ENCODE peak calls at places on chromosomes 1 and 21, in ten cellular contexts. T, Y, N, C, F, V, O, K, R and A are unnamed samples.
A peak's percentile ranks its signal among the peaks of the same experiment; 100 is the strongest.

GRCh38 chr1:115239148-115239820 is 98.8 kb downstream of the NGF start:
- DNase-seq in O (no peak), T (peak; percentile 40), V (no peak), K (peak; percentile 72), Y (peak; percentile 57), N (no peak), R (peak; percentile 76), F (no peak), C (no peak), A (no peak)

GRCh38 chr1:224592636-224593579 is 23.2 kb upstream of the CNIH3 start:
- DNase-seq in N (no peak), F (no peak), C (no peak), Y (peak; percentile 94), T (peak; percentile 69), O (no peak), K (peak; percentile 76), V (peak; percentile 60), R (peak; percentile 88), A (peak; percentile 23)

GRCh38 chr1:154840557-154841176 is 29.4 kb downstream of the KCNN3 start:
- DNase-seq in O (no peak), N (no peak), R (peak; percentile 26), V (no peak), T (no peak), F (no peak), C (no peak), Y (no peak), K (peak; percentile 45), A (no peak)

GRCh38 chr21:36385909-36386642 is 884 bp downstream of the CHAF1B start:
- DNase-seq in V (no peak), R (peak; percentile 11), O (no peak), T (no peak), Y (no peak), C (no peak), N (no peak), K (peak; percentile 16), F (no peak), A (no peak)

GRCh38 chr1:27074175-27074780 is 61.6 kb upstream of the TENT5B start:
- DNase-seq in K (peak; percentile 26), N (no peak), O (no peak), Y (no peak), F (no peak), T (peak; percentile 44), V (no peak), R (peak; percentile 12), C (no peak), A (no peak)

GRCh38 chr1:41462680-41463004 is 21.8 kb downstream of the EDN2 start:
- DNase-seq in R (no peak), C (no peak), F (no peak), V (no peak), T (no peak), Y (no peak), O (no peak), K (no peak), N (no peak), A (no peak)

GRCh38 chr21:39125752-39126485 is 57.3 kb downstream of the PSMG1 start:
- DNase-seq in T (peak; percentile 67), Y (peak; percentile 72), R (peak; percentile 78), C (no peak), O (no peak), N (no peak), K (peak; percentile 80), F (peak; percentile 30), V (no peak), A (no peak)

GRCh38 chr1:155134858-155135415 is 715 bp upstream of the SLC50A1 start:
- DNase-seq in R (peak; percentile 97), T (peak; percentile 92), Y (peak; percentile 95), C (no peak), K (peak; percentile 91), F (peak; percentile 23), V (peak; percentile 97), N (peak; percentile 31), O (peak; percentile 75), A (no peak)

GRCh38 chr1:162939035-162939434 is 78.1 kb upstream of the CCDC190 start:
- DNase-seq in Y (no peak), R (no peak), N (no peak), F (no peak), T (no peak), O (no peak), V (no peak), C (no peak), K (no peak), A (no peak)

GRCh38 chr1:27102134-27102706 is 52.7 kb downstream of the SLC9A1 start:
- DNase-seq in Y (no peak), K (no peak), C (no peak), V (no peak), R (no peak), T (no peak), F (no peak), O (no peak), N (no peak), A (no peak)

GRCh38 chr21:44337941-44338895 is 972 bp downstream of the CFAP410 start:
- DNase-seq in T (peak; percentile 67), Y (peak; percentile 47), O (peak; percentile 63), V (peak; percentile 96), C (no peak), N (no peak), K (peak; percentile 69), F (peak; percentile 51), R (peak; percentile 47), A (peak; percentile 38)

GRCh38 chr1:91684599-91685196 is 184.0 kb downstream of the CDC7 start:
- DNase-seq in N (no peak), V (no peak), R (peak; percentile 50), F (peak; percentile 21), C (no peak), K (peak; percentile 57), O (no peak), T (no peak), Y (peak; percentile 42), A (peak; percentile 38)

GRCh38 chr21:35102488-35103407 is 53.6 kb upstream of the RUNX1 start:
- DNase-seq in O (no peak), V (no peak), C (no peak), R (peak; percentile 33), Y (peak; percentile 16), N (no peak), T (no peak), K (no peak), F (peak; percentile 51), A (peak; percentile 3)

GRCh38 chr1:31663622-31664452 is 19.2 kb upstream of the PEF1 start:
- DNase-seq in N (peak; percentile 26), K (peak; percentile 86), C (peak; percentile 16), T (peak; percentile 83), V (no peak), R (peak; percentile 22), F (peak; percentile 57), Y (peak; percentile 24), O (peak; percentile 86), A (peak; percentile 62)

GRCh38 chr1:2949966-2950925 is 71.0 kb upstream of the ACTRT2 start:
- DNase-seq in O (no peak), T (no peak), F (no peak), K (no peak), N (no peak), C (no peak), V (no peak), R (no peak), Y (no peak), A (no peak)

GRCh38 chr1:32200226-32201010 is at the start of gene CCDC28B:
- DNase-seq in F (peak; percentile 69), O (peak; percentile 57), N (peak; percentile 49), R (peak; percentile 81), T (peak; percentile 79), K (peak; percentile 82), V (no peak), Y (peak; percentile 74), C (peak; percentile 43), A (peak; percentile 62)

GRCh38 chr1:2311184-2312032 is 79.9 kb downstream of the MORN1 start:
- DNase-seq in K (peak; percentile 76), V (no peak), F (peak; percentile 54), Y (peak; percentile 62), T (peak; percentile 84), N (peak; percentile 36), C (no peak), R (peak; percentile 58), O (peak; percentile 71), A (peak; percentile 46)

GRCh38 chr1:11794446-11795237 is 11.1 kb downstream of the MTHFR start:
- DNase-seq in N (no peak), R (no peak), Y (no peak), K (no peak), C (no peak), O (no peak), F (no peak), V (no peak), T (no peak), A (no peak)

GRCh38 chr1:200130552-200130951 is 103.0 kb downstream of the NR5A2 start:
- DNase-seq in Y (no peak), C (no peak), V (no peak), R (peak; percentile 24), T (no peak), K (no peak), O (no peak), N (no peak), F (no peak), A (no peak)

GRCh38 chr1:98410082-98410481 is 251.4 kb upstream of the SNX7 start:
- DNase-seq in R (no peak), C (no peak), N (no peak), V (no peak), O (no peak), T (no peak), Y (no peak), K (no peak), F (no peak), A (no peak)

GRCh38 chr1:168476588-168477379 is 67.0 kb downstream of the XCL2 start:
- DNase-seq in T (no peak), F (no peak), Y (no peak), R (no peak), C (no peak), O (no peak), N (no peak), V (no peak), K (no peak), A (no peak)

GRCh38 chr1:996851-997727 is 2.8 kb downstream of the HES4 start:
- DNase-seq in T (peak; percentile 15), O (no peak), N (no peak), R (no peak), K (no peak), F (no peak), V (peak; percentile 83), C (no peak), Y (no peak), A (no peak)

GRCh38 chr1:30789388-30790255 is 32.0 kb upstream of the LAPTM5 start:
- DNase-seq in O (no peak), R (no peak), V (no peak), T (no peak), F (no peak), Y (no peak), N (no peak), C (no peak), K (no peak), A (no peak)

GRCh38 chr1:225670806-225671733 is 18.1 kb upstream of the ENAH start:
- DNase-seq in R (no peak), C (no peak), N (no peak), O (no peak), Y (no peak), K (no peak), T (no peak), V (no peak), F (no peak), A (no peak)

GRCh38 chr21:31503467-31503866 is 156.0 kb upstream of the SOD1 start:
- DNase-seq in F (no peak), V (no peak), T (no peak), O (no peak), C (no peak), R (no peak), Y (no peak), K (no peak), N (no peak), A (no peak)

GRCh38 chr21:44718571-44718970 is 7.2 kb upstream of the TSPEAR start:
- DNase-seq in R (no peak), N (no peak), C (no peak), T (no peak), O (no peak), F (no peak), V (no peak), K (no peak), Y (no peak), A (no peak)

GRCh38 chr21:44932366-44933181 is 7.3 kb upstream of the SLX9 start:
- DNase-seq in Y (no peak), K (peak; percentile 87), O (peak; percentile 64), N (peak; percentile 49), F (peak; percentile 69), C (no peak), T (peak; percentile 76), V (no peak), R (no peak), A (peak; percentile 71)

GRCh38 chr1:12809933-12810332 is 18.7 kb downstream of the PRAMEF1 start:
- DNase-seq in K (no peak), R (no peak), N (no peak), C (no peak), V (no peak), O (no peak), F (no peak), T (no peak), Y (no peak), A (no peak)